ENCODE peak calls at places on chromosomes 13 and 19, in ten cellular contexts. R is right cardiac atrium, P is NT2/D1, I is pancreas, M is A673, C is iPS DF 6.9, A is left ventricle myocardium inferior, Y is tibial artery, W is PC-3, F is stomach. U is an unnamed sample.
A peak's percentile ranks its signal among the peaks of the same experiment; 100 is the strongest.

GRCh38 chr13:42946927-42947326 is 45.1 kb downstream of the EPSTI1 start:
- DNase-seq in Y (no peak), M (no peak), W (no peak), P (no peak), R (no peak), A (no peak), C (no peak), F (no peak), I (no peak), U (no peak)

GRCh38 chr13:20460744-20461143 is 64.9 kb downstream of the CRYL1 start:
- DNase-seq in A (no peak), C (no peak), M (peak; percentile 89), I (no peak), F (no peak), R (no peak), Y (no peak), P (no peak), W (no peak), U (no peak)

GRCh38 chr13:94232956-94233355 is 246.5 kb downstream of the DCT start:
- DNase-seq in A (no peak), F (no peak), W (no peak), R (no peak), I (no peak), M (no peak), Y (no peak), C (no peak), P (no peak), U (no peak)

GRCh38 chr13:45280751-45281634 is 60.0 kb downstream of the TPT1 start:
- DNase-seq in F (peak; percentile 73), M (peak; percentile 79), R (peak; percentile 83), P (peak; percentile 11), I (peak; percentile 58), Y (peak; percentile 31), A (peak; percentile 59), C (no peak), W (peak; percentile 83), U (peak; percentile 83)

GRCh38 chr13:80939581-80939980 is 598.7 kb upstream of the SPRY2 start:
- DNase-seq in R (no peak), W (no peak), P (no peak), I (no peak), Y (no peak), M (no peak), F (no peak), C (no peak), A (no peak), U (no peak)

GRCh38 chr19:45670670-45671453 is 2.8 kb downstream of the GIPR start:
- DNase-seq in W (peak; percentile 71), F (peak; percentile 94), C (no peak), R (peak; percentile 86), M (peak; percentile 88), Y (no peak), A (peak; percentile 45), P (peak; percentile 85), I (peak; percentile 94), U (peak; percentile 92)

GRCh38 chr13:44465318-44465717 is 91.7 kb downstream of the SERP2 start:
- DNase-seq in W (peak; percentile 38), M (no peak), P (no peak), A (no peak), R (no peak), C (no peak), I (no peak), F (no peak), Y (no peak), U (no peak)

GRCh38 chr13:107585466-107585865 is 629.9 kb downstream of the LIG4 start:
- DNase-seq in C (no peak), F (no peak), A (no peak), M (no peak), I (no peak), W (no peak), R (no peak), P (no peak), Y (no peak), U (no peak)

GRCh38 chr19:44476559-44477408 is 23.5 kb downstream of the ZNF180 start:
- DNase-seq in P (no peak), R (no peak), C (no peak), A (no peak), M (peak; percentile 17), I (no peak), F (no peak), W (peak; percentile 7), Y (no peak), U (no peak)

GRCh38 chr13:33004454-33004853 is 11.8 kb upstream of the KL start:
- DNase-seq in M (peak; percentile 78), A (peak; percentile 58), W (no peak), Y (peak; percentile 55), F (no peak), P (no peak), C (no peak), I (no peak), R (peak; percentile 85), U (no peak)

GRCh38 chr19:2451138-2451537 is 5.6 kb downstream of the LMNB2 start:
- DNase-seq in F (no peak), I (no peak), A (no peak), C (no peak), Y (no peak), M (no peak), P (no peak), R (no peak), W (no peak), U (no peak)

GRCh38 chr13:94344126-94344863 is 135.2 kb downstream of the DCT start:
- DNase-seq in P (no peak), A (no peak), C (peak; percentile 25), R (no peak), I (no peak), M (no peak), Y (no peak), F (no peak), W (no peak), U (no peak)

GRCh38 chr19:7860902-7861618 is 13.1 kb downstream of the PRR36 start:
- DNase-seq in C (no peak), M (no peak), Y (no peak), W (no peak), I (no peak), P (no peak), F (no peak), R (peak; percentile 49), A (no peak), U (no peak)

GRCh38 chr19:7861619-7862412 is 12.4 kb downstream of the PRR36 start:
- DNase-seq in C (no peak), R (no peak), F (no peak), I (no peak), W (no peak), M (no peak), P (no peak), Y (no peak), A (no peak), U (peak; percentile 51)

GRCh38 chr19:7860166-7860901 is 13.9 kb downstream of the PRR36 start:
- DNase-seq in F (no peak), I (no peak), W (no peak), R (no peak), C (no peak), P (no peak), Y (no peak), M (no peak), A (no peak), U (peak; percentile 39)

GRCh38 chr19:7857727-7858701 is 16.2 kb downstream of the PRR36 start:
- DNase-seq in Y (no peak), P (peak; percentile 63), R (no peak), F (no peak), C (no peak), M (no peak), I (no peak), W (no peak), A (no peak), U (peak; percentile 52)

DNA sequence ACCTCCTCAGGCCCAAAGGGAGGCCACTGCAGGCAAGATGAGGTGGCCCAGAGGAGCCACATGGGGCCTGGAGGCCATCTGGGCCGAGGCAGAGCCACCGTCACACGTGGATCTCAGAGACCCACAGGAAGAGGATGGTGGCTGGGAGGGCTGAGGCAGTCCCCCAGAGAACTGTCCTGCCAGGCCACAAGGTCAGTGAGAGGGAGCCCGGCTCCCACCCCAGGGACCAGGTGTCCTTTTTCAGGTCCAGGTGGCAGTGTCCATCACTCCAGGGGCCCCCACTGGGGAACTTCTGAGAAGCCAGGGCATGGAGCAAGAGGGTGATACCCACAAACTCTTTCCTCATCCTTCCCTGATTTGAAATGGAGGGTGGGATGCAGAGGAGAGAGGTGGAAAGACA is 14.4 kb downstream of the PRR36 start:
- DNase-seq in W (no peak), P (no peak), F (no peak), C (no peak), M (no peak), A (no peak), I (no peak), Y (no peak), R (no peak), U (peak; percentile 38)
- H3K27me3 ChIP-seq in W (no peaks in the 10 kb centered on the region), P (peaks cover 37% of the 10 kb centered on the region), F (no peaks in the 10 kb centered on the region), C (peaks cover 3% of the 10 kb centered on the region), M (no peaks in the 10 kb centered on the region), A (peaks cover 32% of the 10 kb centered on the region), I (no peaks in the 10 kb centered on the region), Y (no peaks in the 10 kb centered on the region), R (no peaks in the 10 kb centered on the region), U (no peaks in the 10 kb centered on the region)

GRCh38 chr19:49149652-49150105 is 5.5 kb downstream of the HRC start:
- DNase-seq in Y (peak; percentile 70), P (peak; percentile 70), M (peak; percentile 96), I (peak; percentile 69), A (peak; percentile 61), R (peak; percentile 88), C (no peak), F (peak; percentile 58), W (peak; percentile 74), U (no peak)
- H3K27me3 ChIP-seq in Y (no peaks in the 10 kb centered on the region), P (peaks cover 19% of the 10 kb centered on the region), M (no peaks in the 10 kb centered on the region), I (no peaks in the 10 kb centered on the region), A (no peaks in the 10 kb centered on the region), R (no peaks in the 10 kb centered on the region), C (no peaks in the 10 kb centered on the region), F (no peaks in the 10 kb centered on the region), W (no peaks in the 10 kb centered on the region), U (no peaks in the 10 kb centered on the region)

GRCh38 chr13:29546662-29547061 is 48.8 kb downstream of the SLC7A1 start:
- DNase-seq in C (no peak), Y (no peak), M (no peak), R (no peak), P (no peak), F (no peak), I (no peak), A (no peak), W (no peak), U (no peak)
- H3K27me3 ChIP-seq in C (no peaks in the 10 kb centered on the region), Y (no peaks in the 10 kb centered on the region), M (no peaks in the 10 kb centered on the region), R (no peaks in the 10 kb centered on the region), P (no peaks in the 10 kb centered on the region), F (no peaks in the 10 kb centered on the region), I (no peaks in the 10 kb centered on the region), A (no peaks in the 10 kb centered on the region), W (no peaks in the 10 kb centered on the region), U (no peaks in the 10 kb centered on the region)

GRCh38 chr19:47820410-47820809 is 1.3 kb upstream of the CRX start:
- DNase-seq in P (no peak), R (no peak), C (no peak), A (no peak), M (no peak), I (no peak), Y (no peak), F (no peak), W (no peak), U (no peak)
- H3K27me3 ChIP-seq in P (no peaks in the 10 kb centered on the region), R (no peaks in the 10 kb centered on the region), C (no peaks in the 10 kb centered on the region), A (peaks cover 90% of the 10 kb centered on the region), M (no peaks in the 10 kb centered on the region), I (no peaks in the 10 kb centered on the region), Y (no peaks in the 10 kb centered on the region), F (no peaks in the 10 kb centered on the region), W (peaks cover 7% of the 10 kb centered on the region), U (no peaks in the 10 kb centered on the region)

GRCh38 chr13:91399189-91400093 is 1.0 kb downstream of the GPC5 start:
- DNase-seq in F (no peak), W (no peak), Y (no peak), A (no peak), M (no peak), C (no peak), P (no peak), R (peak; percentile 27), I (no peak), U (no peak)
- H3K27me3 ChIP-seq in F (no peaks in the 10 kb centered on the region), W (peaks cover 39% of the 10 kb centered on the region), Y (no peaks in the 10 kb centered on the region), A (peaks cover 58% of the 10 kb centered on the region), M (peaks cover 68% of the 10 kb centered on the region), C (peaks cover 18% of the 10 kb centered on the region), P (peaks cover 51% of the 10 kb centered on the region), R (peaks cover 2% of the 10 kb centered on the region), I (no peaks in the 10 kb centered on the region), U (peaks cover 9% of the 10 kb centered on the region)

U was measured in Peyer's patch.